ENCODE peak calls at places on chromosomes 16 and 17, in eight cellular contexts. E is RWPE1, L is fibroblast of lung, V is Peyer's patch, Z is WERI-Rb-1, T is body of pancreas, N is neural progenitor cell, R is uterus. F is an unnamed sample.

GRCh38 chr16:11356573-11357331 is 11.5 kb downstream of the RMI2 start:
- DNase-seq in L (peak; percentile 43), V (peak; percentile 81), E (no peak), Z (peak; percentile 76), R (peak; percentile 64), N (peak; percentile 84), T (peak; percentile 71), F (peak; percentile 64)

GRCh38 chr17:6711681-6712057 is 1.5 kb downstream of the SLC13A5 start:
- DNase-seq in T (no peak), R (no peak), N (no peak), E (no peak), L (no peak), Z (no peak), V (no peak), F (no peak)

GRCh38 chr16:8818499-8819270 is 21.0 kb downstream of the PMM2 start:
- DNase-seq in N (no peak), V (no peak), Z (no peak), L (no peak), E (no peak), T (no peak), R (no peak), F (no peak)

GRCh38 chr16:48272837-48273421 is 25.6 kb upstream of the ABCC11 start:
- DNase-seq in Z (no peak), N (no peak), E (no peak), V (no peak), R (no peak), T (no peak), L (peak; percentile 16), F (no peak)

GRCh38 chr17:10120749-10121148 is 77.7 kb downstream of the GAS7 start:
- DNase-seq in T (no peak), E (no peak), N (no peak), R (no peak), L (no peak), V (no peak), Z (no peak), F (no peak)

GRCh38 chr16:84199861-84200260 is 8.9 kb downstream of the ADAD2 start:
- DNase-seq in R (no peak), Z (no peak), L (no peak), N (no peak), T (no peak), V (no peak), E (no peak), F (no peak)

GRCh38 chr17:16215965-16216316 is 607 bp upstream of the NCOR1 start:
- DNase-seq in E (no peak), L (no peak), V (no peak), N (no peak), Z (no peak), T (no peak), R (no peak), F (no peak)

GRCh38 chr17:55005520-55005919 is 37.0 kb downstream of the STXBP4 start:
- DNase-seq in L (peak; percentile 19), E (no peak), R (no peak), T (no peak), Z (peak; percentile 30), N (peak; percentile 30), V (no peak), F (no peak)

GRCh38 chr16:4370570-4371480 is 823 bp upstream of the VASN start:
- DNase-seq in V (no peak), N (no peak), Z (peak; percentile 63), L (peak; percentile 89), E (no peak), R (peak; percentile 88), T (peak; percentile 42), F (no peak)

GRCh38 chr16:49473131-49473530 is 99.5 kb downstream of the C16orf78 start:
- DNase-seq in V (peak; percentile 36), Z (no peak), T (no peak), L (no peak), N (no peak), R (no peak), E (no peak), F (no peak)

GRCh38 chr16:24094660-24095059 is 161.5 kb upstream of the CACNG3 start:
- DNase-seq in E (no peak), V (no peak), R (no peak), Z (no peak), N (no peak), L (no peak), T (no peak), F (no peak)

GRCh38 chr17:41494524-41494923 is 4.8 kb upstream of the KRT36 start:
- DNase-seq in R (no peak), T (no peak), V (no peak), Z (no peak), N (no peak), L (peak; percentile 49), E (peak; percentile 31), F (no peak)

GRCh38 chr17:75003070-75003956 is 9.2 kb upstream of the MRPL58 start:
- DNase-seq in L (no peak), T (no peak), R (no peak), N (no peak), Z (no peak), V (no peak), E (no peak), F (no peak)

GRCh38 chr16:89395150-89396142 is 94.9 kb downstream of the ANKRD11 start:
- DNase-seq in T (peak; percentile 94), L (peak; percentile 97), E (peak; percentile 95), Z (peak; percentile 14), R (peak; percentile 94), V (peak; percentile 86), N (peak; percentile 39), F (no peak)

GRCh38 chr17:40499551-40500189 is 1.8 kb downstream of the TNS4 start:
- DNase-seq in L (peak; percentile 66), E (no peak), V (peak; percentile 92), T (peak; percentile 85), R (peak; percentile 90), N (peak; percentile 77), Z (peak; percentile 96), F (no peak)

GRCh38 chr16:15607700-15608396 is 35.1 kb downstream of the MARF1 start:
- DNase-seq in Z (no peak), L (peak; percentile 73), R (peak; percentile 58), E (peak; percentile 12), T (no peak), V (no peak), N (no peak), F (no peak)

GRCh38 chr17:28363186-28363585 is 1.8 kb downstream of the SEBOX start:
- DNase-seq in V (no peak), Z (peak; percentile 60), T (no peak), L (no peak), N (no peak), E (no peak), R (no peak), F (no peak)

GRCh38 chr17:28357061-28357900 is at the start of gene POLDIP2:
- DNase-seq in R (peak; percentile 95), N (peak; percentile 98), L (peak; percentile 93), T (peak; percentile 95), V (peak; percentile 97), E (peak; percentile 92), Z (peak; percentile 95), F (peak; percentile 95)

GRCh38 chr17:28357901-28358197 is 522 bp upstream of the POLDIP2 start:
- DNase-seq in N (no peak), E (no peak), R (no peak), V (no peak), L (no peak), Z (no peak), T (no peak), F (no peak)
- TF ChIP-seq CTCF in N (no peak), E (no peak), R (no peak), V (no peak), L (no peak), Z (no peak), T (no peak), F (no peak)

GRCh38 chr16:3065742-3066439 is 451 bp downstream of the IL32 start:
- DNase-seq in V (peak; percentile 72), L (no peak), Z (no peak), T (peak; percentile 30), R (no peak), N (no peak), E (no peak), F (no peak)

GRCh38 chr16:3063617-3064389 is 1.6 kb upstream of the IL32 start:
- DNase-seq in Z (no peak), L (no peak), V (no peak), R (no peak), N (no peak), E (no peak), T (no peak), F (no peak)

GRCh38 chr16:3062553-3062952 is 2.9 kb upstream of the IL32 start:
- DNase-seq in N (no peak), E (no peak), Z (no peak), T (no peak), R (no peak), L (no peak), V (no peak), F (no peak)

GRCh38 chr16:3066440-3066748 is 954 bp downstream of the IL32 start:
- DNase-seq in L (no peak), T (no peak), V (no peak), Z (no peak), N (no peak), R (no peak), E (no peak), F (no peak)

DNA sequence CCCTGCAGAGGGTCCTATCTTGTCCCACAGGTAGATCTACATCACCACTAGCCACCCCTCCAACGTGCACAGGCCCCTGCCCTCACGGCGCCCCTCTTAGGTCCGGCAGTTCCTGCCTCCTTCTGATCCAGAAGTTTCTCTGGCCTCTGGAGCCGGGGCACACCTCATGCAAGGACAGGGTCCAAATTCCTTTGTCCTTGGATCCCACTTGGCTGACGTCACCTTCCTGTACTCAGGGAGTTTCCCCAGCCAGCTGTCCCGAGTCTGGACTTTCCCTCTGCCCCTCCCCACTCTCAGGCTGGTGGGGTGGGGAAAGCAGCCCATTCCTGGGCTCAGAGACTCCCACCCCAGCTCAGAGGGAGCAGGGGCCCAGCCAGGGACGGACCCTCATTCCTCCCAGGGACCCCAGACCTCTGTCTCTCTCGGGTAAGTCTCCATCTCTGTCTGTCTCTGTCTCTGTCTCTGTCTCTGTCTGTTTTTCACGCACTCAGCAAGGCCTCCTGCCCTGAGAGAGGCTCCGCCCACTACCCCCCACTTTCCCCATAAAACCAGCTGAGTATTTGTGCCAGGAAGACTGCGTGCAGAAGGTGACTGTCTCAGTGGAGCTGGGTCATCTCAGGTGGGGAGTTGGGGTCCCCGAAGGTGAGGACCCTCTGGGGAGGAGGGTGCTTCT is at the start of gene IL32:
- DNase-seq in V (peak; percentile 88), T (peak; percentile 93), R (no peak), Z (no peak), N (no peak), L (peak; percentile 47), E (peak; percentile 56), F (peak; percentile 59)
- H3K27ac ChIP-seq in V (peak within 1 kb of the TSS; percentile 83), T (peak within 1 kb of the TSS; percentile 86), R (peak within 1 kb of the TSS; percentile 15), Z (no peak within 1 kb of the TSS), N (no peak within 1 kb of the TSS), L (no peak within 1 kb of the TSS), E (peak within 1 kb of the TSS; percentile 48), F (peak within 1 kb of the TSS; percentile 85)

GRCh38 chr17:47193931-47194481 is 4.9 kb upstream of the CDC27 start:
- DNase-seq in T (no peak), N (no peak), L (no peak), E (no peak), R (no peak), Z (no peak), V (no peak), F (no peak)
- TF ChIP-seq CTCF in T (no peak), N (no peak), L (no peak), E (no peak), R (no peak), Z (no peak), V (no peak), F (no peak)

DNA sequence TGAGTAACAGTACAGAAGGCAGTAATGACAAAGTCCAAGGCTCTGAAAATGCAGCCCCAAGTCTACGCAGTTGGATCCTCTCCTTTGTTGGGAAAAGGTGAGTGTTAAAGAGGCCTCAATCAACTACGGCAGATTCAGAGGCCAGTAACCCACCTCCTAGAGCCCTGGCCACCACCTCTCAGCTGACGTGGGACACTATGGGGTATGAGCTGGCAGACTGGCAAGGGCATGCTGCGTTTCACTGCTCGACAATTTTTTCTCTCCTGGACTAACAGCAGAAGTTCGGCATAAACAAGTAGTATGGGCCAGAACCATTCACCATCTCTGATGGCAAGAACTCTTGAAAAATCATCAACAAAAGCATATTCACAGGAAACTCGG is 17.2 kb downstream of the NCBP3 start:
- DNase-seq in T (no peak), E (no peak), Z (no peak), N (no peak), L (no peak), R (no peak), V (no peak), F (no peak)
- H3K27ac ChIP-seq in T (no peak overlapping the region), E (no peak overlapping the region), Z (no peak overlapping the region), N (no peak overlapping the region), L (peak overlapping the region; percentile 3), R (no peak overlapping the region), V (no peak overlapping the region), F (no peak overlapping the region)

F was measured in CD4-positive, alpha-beta T cell.